ENCODE peak calls at places on chromosomes 7 and 10, in four cellular contexts. D is Peyer's patch; V is activated CD8-positive, alpha-beta T cell treated with anti-CD3 and anti-CD28 coated beads for 36 hours; J is H9. U is an unnamed sample.
A peak's percentile ranks its signal among the peaks of the same experiment; 100 is the strongest.

GRCh38 chr10:12801214-12802087 is 200.1 kb downstream of the CCDC3 start:
- DNase-seq in D (no peak), V (no peak), J (no peak), U (no peak)

GRCh38 chr10:79026341-79026761 is 42.4 kb upstream of the ZMIZ1 start:
- DNase-seq in D (no peak), V (peak; percentile 16), J (no peak), U (peak; percentile 39)

GRCh38 chr7:51451751-51452465 is 135.3 kb upstream of the COBL start:
- DNase-seq in D (no peak), V (no peak), J (peak; percentile 80), U (no peak)

GRCh38 chr7:116403265-116403664 is 96.3 kb upstream of the CAV2 start:
- DNase-seq in D (no peak), V (no peak), J (no peak), U (no peak)

GRCh38 chr10:119415121-119415520 is 127.4 kb downstream of the RGS10 start:
- DNase-seq in D (no peak), V (no peak), J (no peak), U (no peak)

GRCh38 chr7:135353832-135354231 is 120.2 kb downstream of the STRA8 start:
- DNase-seq in D (no peak), V (no peak), J (no peak), U (no peak)

GRCh38 chr7:50226669-50227068 is 77.8 kb upstream of the IKZF1 start:
- DNase-seq in D (peak; percentile 37), V (peak; percentile 54), J (no peak), U (no peak)

GRCh38 chr7:158263964-158264748 is 323.5 kb downstream of the PTPRN2 start:
- DNase-seq in D (peak; percentile 64), V (no peak), J (no peak), U (peak; percentile 3)

GRCh38 chr10:49164587-49165188 is 23.5 kb downstream of the TMEM273 start:
- DNase-seq in D (no peak), V (peak; percentile 66), J (peak; percentile 80), U (peak; percentile 69)

GRCh38 chr7:108051449-108051848 is 48.5 kb upstream of the LAMB1 start:
- DNase-seq in D (no peak), V (no peak), J (no peak), U (no peak)

GRCh38 chr7:50369408-50370026 is 65.0 kb downstream of the IKZF1 start:
- DNase-seq in D (no peak), V (peak; percentile 60), J (peak; percentile 50), U (no peak)

GRCh38 chr10:118960166-118961090 is 69.1 kb upstream of the NANOS1 start:
- DNase-seq in D (no peak), V (no peak), J (peak; percentile 23), U (no peak)

GRCh38 chr10:46006219-46006618 is 24.2 kb downstream of the NCOA4 start:
- DNase-seq in D (no peak), V (no peak), J (no peak), U (no peak)

GRCh38 chr7:50153141-50153540 is 60.1 kb upstream of the ZPBP start:
- DNase-seq in D (no peak), V (peak; percentile 26), J (no peak), U (no peak)

GRCh38 chr10:32333849-32334248 is 13.1 kb downstream of the EPC1 start:
- DNase-seq in D (no peak), V (peak; percentile 40), J (no peak), U (no peak)

GRCh38 chr7:151731022-151731441 is 145.9 kb downstream of the PRKAG2 start:
- DNase-seq in D (no peak), V (no peak), J (no peak), U (no peak)

GRCh38 chr10:103896225-103896624 is 21.8 kb downstream of the STN1 start:
- DNase-seq in D (no peak), V (no peak), J (no peak), U (no peak)

DNA sequence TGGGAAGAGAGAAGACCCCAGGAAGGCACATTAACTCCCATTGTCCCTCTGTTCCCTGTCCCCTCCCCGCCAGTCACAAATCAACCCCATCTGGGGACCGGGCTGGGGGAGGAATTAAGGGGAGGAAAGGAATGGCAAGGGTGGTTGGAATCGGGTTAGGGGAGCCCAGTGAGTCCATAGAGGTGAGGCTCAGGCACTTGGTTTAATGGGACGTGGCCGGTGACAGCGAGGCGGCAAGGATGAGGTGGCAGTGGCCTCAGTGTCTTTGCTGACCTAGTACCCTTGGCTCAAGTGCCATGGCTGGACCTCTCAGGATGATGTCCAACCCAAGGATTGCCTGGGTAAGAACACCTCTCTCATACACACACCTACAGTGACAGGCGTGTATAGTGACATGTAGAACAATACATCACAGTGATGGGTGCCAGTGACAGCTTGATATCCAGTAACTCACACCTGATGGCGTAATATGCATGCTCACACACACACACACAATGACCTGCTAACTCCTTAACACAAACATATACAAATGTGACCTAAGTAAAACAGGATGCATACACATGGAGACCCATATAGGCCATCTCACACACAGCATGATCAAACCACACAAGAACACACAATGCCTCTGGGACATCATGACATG is 12.3 kb downstream of the KCNIP2 start:
- DNase-seq in D (peak; percentile 46), V (no peak), J (no peak), U (no peak)
- TF ChIP-seq CTCF in D (no peak), V (no peak), J (no peak), U (no peak)

GRCh38 chr10:6721480-6721879 is 141.4 kb upstream of the PRKCQ start:
- DNase-seq in D (peak; percentile 49), V (no peak), J (no peak), U (no peak)
- TF ChIP-seq CTCF in D (no peak), V (no peak), J (no peak), U (no peak)

GRCh38 chr10:43753397-43754061 is 104.8 kb upstream of the ZNF32 start:
- DNase-seq in D (no peak), V (no peak), J (no peak), U (no peak)

GRCh38 chr10:43751646-43752045 is 103.0 kb upstream of the ZNF32 start:
- DNase-seq in D (no peak), V (no peak), J (no peak), U (no peak)

GRCh38 chr10:43756343-43756742 is 107.7 kb upstream of the ZNF32 start:
- DNase-seq in D (no peak), V (no peak), J (no peak), U (no peak)

GRCh38 chr10:43752682-43753081 is 104.0 kb upstream of the ZNF32 start:
- DNase-seq in D (no peak), V (no peak), J (no peak), U (no peak)

GRCh38 chr10:43754569-43755260 is 106.0 kb upstream of the ZNF32 start:
- DNase-seq in D (no peak), V (no peak), J (peak; percentile 65), U (no peak)
- TF ChIP-seq CTCF in D (no peak), V (no peak), J (no peak), U (no peak)

DNA sequence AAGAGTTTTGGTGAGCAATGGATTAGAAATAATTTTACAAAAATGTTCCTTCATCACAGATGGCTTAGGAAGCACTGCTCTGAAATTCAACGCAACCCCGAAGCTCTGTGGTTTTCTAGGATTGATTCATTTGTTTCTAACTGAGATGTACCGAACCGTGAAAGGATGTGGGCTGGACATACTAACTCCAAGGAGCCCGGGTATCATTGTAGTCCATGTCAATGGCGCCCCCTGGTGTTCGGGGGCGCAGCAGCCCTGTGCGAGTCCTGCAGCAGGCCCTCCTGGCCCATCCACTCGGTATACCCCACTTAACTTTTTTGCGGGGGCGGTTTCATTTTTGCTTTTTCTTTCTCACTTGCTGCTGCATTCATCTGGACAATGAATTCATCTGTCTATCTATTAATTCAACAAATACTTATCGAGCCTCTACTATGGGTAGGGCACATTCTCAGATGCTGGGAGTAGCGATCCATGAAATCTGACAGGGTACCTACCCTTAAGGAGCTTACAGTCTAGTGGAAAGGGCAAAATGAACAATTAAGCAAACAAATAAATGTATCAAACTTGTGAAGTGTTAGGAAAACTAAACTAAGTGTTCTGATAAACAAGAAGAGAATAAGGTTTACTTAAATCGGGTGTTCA is 25.2 kb upstream of the ITPRID1 start:
- DNase-seq in D (peak; percentile 68), V (peak; percentile 62), J (peak; percentile 88), U (no peak)
- TF ChIP-seq CTCF in D (no peak), V (peak; percentile 60), J (peak; percentile 99), U (peak; percentile 81)

DNA sequence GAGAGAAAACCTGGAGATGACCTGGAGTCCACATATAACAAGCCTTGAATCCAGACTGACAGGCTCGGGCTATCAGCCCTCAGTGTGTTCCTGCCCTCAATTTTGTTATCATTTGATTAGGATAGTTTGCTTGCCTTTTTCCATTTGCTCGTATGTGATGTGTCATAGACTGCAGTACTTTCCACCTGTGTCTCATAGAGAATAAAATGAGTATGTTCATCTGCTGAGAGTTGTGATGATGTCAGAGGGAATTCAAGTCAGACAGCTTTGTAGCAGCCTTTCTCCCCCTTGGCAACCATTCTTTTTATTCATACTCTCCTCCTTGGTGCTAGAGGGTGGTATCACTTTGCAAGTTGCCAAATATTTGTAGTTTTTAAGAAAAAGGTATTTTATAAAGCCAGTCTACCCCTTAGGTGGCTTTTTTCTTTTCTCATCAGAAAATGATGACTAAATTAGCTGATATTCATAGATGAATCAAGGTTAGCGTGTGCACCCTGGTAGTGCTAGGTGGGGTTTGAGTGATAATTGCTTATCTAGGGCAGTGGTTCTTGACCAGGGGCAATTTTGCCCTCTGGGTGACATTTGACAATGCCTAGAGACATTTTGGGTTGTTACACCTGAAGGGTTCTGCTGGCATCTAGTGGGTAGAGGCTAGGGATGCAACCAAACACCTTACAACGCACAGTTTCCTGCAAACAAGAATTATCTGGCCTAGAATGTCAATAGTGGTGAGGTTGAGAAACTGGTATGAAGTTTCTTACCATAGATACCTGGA is 5.4 kb downstream of the SGPL1 start:
- DNase-seq in D (no peak), V (no peak), J (no peak), U (no peak)
- TF ChIP-seq CTCF in D (no peak), V (no peak), J (peak; percentile 44), U (no peak)

GRCh38 chr10:71242621-71243009 is 30.2 kb downstream of the UNC5B start:
- DNase-seq in D (no peak), V (no peak), J (peak; percentile 62), U (no peak)

GRCh38 chr10:71239946-71240795 is 27.8 kb downstream of the UNC5B start:
- DNase-seq in D (no peak), V (no peak), J (no peak), U (no peak)

GRCh38 chr10:71241114-71241898 is 28.9 kb downstream of the UNC5B start:
- DNase-seq in D (no peak), V (no peak), J (no peak), U (no peak)

GRCh38 chr10:71243756-71244637 is 31.6 kb downstream of the UNC5B start:
- DNase-seq in D (peak; percentile 87), V (no peak), J (no peak), U (no peak)

GRCh38 chr10:71241899-71242620 is 29.7 kb downstream of the UNC5B start:
- DNase-seq in D (no peak), V (no peak), J (no peak), U (no peak)
- TF ChIP-seq CTCF in D (no peak), V (no peak), J (no peak), U (no peak)

DNA sequence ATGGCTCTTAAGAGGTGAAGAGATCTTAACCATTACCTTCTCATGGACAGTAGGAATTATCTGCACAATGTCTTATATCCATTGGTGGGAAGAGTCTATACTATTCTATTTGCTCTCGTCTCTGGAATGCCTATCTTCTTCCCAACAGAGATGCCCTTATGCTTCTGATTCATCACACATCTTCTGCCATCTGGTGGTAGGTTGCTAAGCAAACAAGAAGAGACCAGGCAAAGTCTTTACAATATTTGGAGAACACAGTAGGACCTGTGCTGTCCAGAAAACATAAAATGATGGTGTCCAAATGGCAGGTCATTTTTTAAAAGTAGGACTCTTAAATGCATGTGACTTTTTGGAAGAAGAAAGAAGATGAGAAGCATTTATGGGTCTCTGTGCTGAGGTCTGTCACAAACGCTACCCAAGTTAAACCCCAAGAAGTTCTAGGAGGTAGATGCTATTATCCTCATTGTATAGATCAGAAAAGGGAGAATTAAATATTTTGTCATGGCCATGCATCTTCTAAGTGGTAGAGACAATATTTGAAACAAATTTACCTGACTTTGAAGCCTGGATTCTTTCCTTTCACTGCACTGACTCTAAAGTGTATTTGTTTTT is 67.8 kb upstream of the NXPH1 start:
- DNase-seq in D (no peak), V (no peak), J (no peak), U (no peak)
- TF ChIP-seq CTCF in D (no peak), V (no peak), J (peak; percentile 72), U (no peak)